ENCODE peak calls at places on chromosomes 7 and 10, in eight cellular contexts. K is upper lobe of left lung; P is CD4-positive, alpha-beta T cell; F is GM23338; B is body of pancreas; T is pancreas; M is breast epithelium; U is psoas muscle. A is an unnamed sample.

GRCh38 chr10:87844837-87845623 is 18.3 kb downstream of the KLLN start:
- DNase-seq in K (no peak), P (no peak), F (no peak), B (no peak), T (no peak), M (no peak), U (no peak), A (no peak)

GRCh38 chr7:41916450-41916927 is 213.6 kb upstream of the INHBA start:
- DNase-seq in K (no peak), P (no peak), F (no peak), B (no peak), T (no peak), M (peak; percentile 30), U (no peak), A (peak; percentile 90)

GRCh38 chr10:73759512-73760115 is 15.4 kb downstream of the SEC24C start:
- DNase-seq in K (no peak), P (peak; percentile 42), F (peak; percentile 30), B (no peak), T (no peak), M (no peak), U (no peak), A (no peak)

GRCh38 chr7:121798896-121799295 is 74.1 kb upstream of the PTPRZ1 start:
- DNase-seq in K (no peak), P (no peak), F (peak; percentile 87), B (no peak), T (no peak), M (no peak), U (no peak), A (peak; percentile 10)

GRCh38 chr7:74502216-74502891 is 48.6 kb downstream of the GTF2IRD1 start:
- DNase-seq in K (no peak), P (no peak), F (no peak), B (peak; percentile 86), T (peak; percentile 93), M (peak; percentile 82), U (peak; percentile 80), A (no peak)

GRCh38 chr10:114184276-114184675 is 5.1 kb downstream of the TDRD1 start:
- DNase-seq in K (no peak), P (no peak), F (no peak), B (no peak), T (no peak), M (no peak), U (no peak), A (no peak)

GRCh38 chr7:24860611-24861010 is 103.3 kb upstream of the GSDME start:
- DNase-seq in K (no peak), P (no peak), F (no peak), B (no peak), T (no peak), M (no peak), U (no peak), A (no peak)

GRCh38 chr10:85175635-85176034 is 847.2 kb downstream of the CCSER2 start:
- DNase-seq in K (no peak), P (no peak), F (peak; percentile 20), B (no peak), T (no peak), M (no peak), U (no peak), A (no peak)

GRCh38 chr7:17488829-17489228 is 190.4 kb downstream of the AHR start:
- DNase-seq in K (no peak), P (no peak), F (no peak), B (no peak), T (no peak), M (no peak), U (no peak), A (no peak)

GRCh38 chr10:118340486-118340885 is 1.6 kb downstream of the FAM204A start:
- DNase-seq in K (no peak), P (no peak), F (no peak), B (no peak), T (no peak), M (no peak), U (no peak), A (no peak)

GRCh38 chr10:120204877-120205276 is 252.2 kb upstream of the PLPP4 start:
- DNase-seq in K (no peak), P (no peak), F (no peak), B (no peak), T (no peak), M (no peak), U (no peak), A (no peak)

GRCh38 chr10:114026189-114027040 is 17.3 kb upstream of the ADRB1 start:
- DNase-seq in K (no peak), P (no peak), F (no peak), B (no peak), T (no peak), M (no peak), U (no peak), A (peak; percentile 81)

GRCh38 chr7:13920053-13920697 is 69.3 kb downstream of the ETV1 start:
- DNase-seq in K (no peak), P (no peak), F (peak; percentile 18), B (no peak), T (no peak), M (no peak), U (no peak), A (peak; percentile 83)

GRCh38 chr7:111842489-111842888 is 280.2 kb upstream of the IMMP2L start:
- DNase-seq in K (no peak), P (no peak), F (no peak), B (no peak), T (no peak), M (no peak), U (no peak), A (no peak)

GRCh38 chr7:99618726-99619125 is 2.0 kb downstream of the ZSCAN25 start:
- DNase-seq in K (no peak), P (no peak), F (no peak), B (no peak), T (no peak), M (no peak), U (no peak), A (peak; percentile 85)

GRCh38 chr7:91837397-91838070 is 43.0 kb downstream of the MTERF1 start:
- DNase-seq in K (no peak), P (no peak), F (no peak), B (no peak), T (no peak), M (no peak), U (no peak), A (no peak)

GRCh38 chr7:106552645-106553445 is 108.1 kb downstream of the CCDC71L start:
- DNase-seq in K (no peak), P (no peak), F (no peak), B (no peak), T (no peak), M (no peak), U (no peak), A (no peak)

GRCh38 chr7:36723951-36724664 is at the start of gene AOAH:
- DNase-seq in K (no peak), P (peak; percentile 60), F (no peak), B (peak; percentile 28), T (no peak), M (peak; percentile 40), U (peak; percentile 41), A (no peak)

GRCh38 chr10:49066944-49067730 is 48.2 kb downstream of the VSTM4 start:
- DNase-seq in K (no peak), P (no peak), F (no peak), B (no peak), T (no peak), M (no peak), U (no peak), A (no peak)

DNA sequence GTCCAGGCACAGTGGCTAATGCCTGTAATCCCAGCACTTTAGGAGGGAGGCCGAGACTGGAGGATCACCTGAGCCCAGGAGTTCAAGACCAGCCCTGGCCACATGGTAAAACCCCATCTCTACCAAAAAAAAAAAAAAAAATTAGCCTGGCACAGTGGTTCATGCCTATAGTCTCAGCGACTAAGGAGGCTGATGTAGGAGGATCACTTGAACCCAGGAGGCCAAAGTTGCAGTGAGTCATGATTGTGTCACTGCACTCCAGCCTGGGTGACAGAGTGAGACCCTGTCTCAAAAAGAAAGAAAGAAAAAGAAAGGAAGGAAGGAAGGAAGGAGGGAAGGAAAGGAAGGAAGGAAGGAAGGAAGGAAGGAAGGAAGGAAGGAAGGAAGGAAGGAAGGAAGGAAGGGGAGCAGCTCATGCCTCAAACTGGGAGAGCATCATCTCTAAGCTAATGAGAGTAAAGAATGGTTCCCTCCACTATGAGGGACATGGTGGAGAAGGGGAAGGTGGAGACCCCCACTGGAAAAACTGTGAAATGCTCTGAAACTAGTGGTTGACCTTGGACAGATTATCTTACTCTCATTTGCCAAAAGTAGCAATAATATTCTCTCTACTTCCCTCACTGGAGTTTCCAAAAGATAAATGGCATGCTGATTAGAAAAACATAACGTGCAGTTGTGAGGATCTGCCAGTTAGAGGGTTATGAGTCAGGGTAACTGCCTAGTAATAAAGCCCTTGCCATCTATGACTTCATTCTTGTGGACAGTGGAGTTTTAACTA is 16.8 kb downstream of the GIMAP5 start:
- DNase-seq in K (no peak), P (no peak), F (peak; percentile 60), B (no peak), T (no peak), M (no peak), U (no peak), A (no peak)
- TF ChIP-seq CTCF in K (no peak), P (peak; percentile 38), F (peak; percentile 72), B (no peak), T (no peak), M (no peak), U (peak; percentile 17), A (no peak)

GRCh38 chr7:141477866-141478265 is 73.3 kb upstream of the AGK start:
- DNase-seq in K (no peak), P (no peak), F (no peak), B (no peak), T (no peak), M (no peak), U (peak; percentile 25), A (no peak)
- H3K27ac ChIP-seq in K (no peak overlapping the region), P (no peak overlapping the region), F (no peak overlapping the region), B (no peak overlapping the region), T (no peak overlapping the region), M (no peak overlapping the region), U (peak overlapping the region; percentile 41), A (no peak overlapping the region)

GRCh38 chr10:21681156-21681555 is 147.1 kb downstream of the MLLT10 start:
- DNase-seq in K (no peak), P (no peak), F (no peak), B (no peak), T (no peak), M (no peak), U (no peak), A (peak; percentile 26)

GRCh38 chr10:21673668-21674067 is 139.6 kb downstream of the MLLT10 start:
- DNase-seq in K (no peak), P (no peak), F (no peak), B (no peak), T (no peak), M (no peak), U (no peak), A (no peak)

GRCh38 chr10:21670391-21670790 is 136.4 kb downstream of the MLLT10 start:
- DNase-seq in K (no peak), P (no peak), F (no peak), B (no peak), T (no peak), M (no peak), U (no peak), A (no peak)

GRCh38 chr10:21677551-21677950 is 143.5 kb downstream of the MLLT10 start:
- DNase-seq in K (no peak), P (no peak), F (no peak), B (no peak), T (no peak), M (no peak), U (no peak), A (no peak)

GRCh38 chr10:21675157-21675796 is 141.2 kb downstream of the MLLT10 start:
- DNase-seq in K (no peak), P (no peak), F (peak; percentile 81), B (peak; percentile 22), T (no peak), M (no peak), U (no peak), A (peak; percentile 9)
- TF ChIP-seq CTCF in K (peak; percentile 75), P (peak; percentile 82), F (peak; percentile 77), B (peak; percentile 49), T (peak; percentile 57), M (peak; percentile 20), U (peak; percentile 50), A (peak; percentile 62)

GRCh38 chr7:152733286-152733934 is 26.1 kb upstream of the ACTR3B start:
- DNase-seq in K (no peak), P (no peak), F (no peak), B (no peak), T (no peak), M (no peak), U (no peak), A (no peak)
- H3K27ac ChIP-seq in K (no peak overlapping the region), P (no peak overlapping the region), F (no peak overlapping the region), B (no peak overlapping the region), T (no peak overlapping the region), M (no peak overlapping the region), U (no peak overlapping the region), A (no peak overlapping the region)